ENCODE peak calls at places on chromosomes 11 and 22, in four cellular contexts. H is ureter; W is G401; D is activated naive CD4-positive, alpha-beta T cell treated with anti-CD3 and anti-CD28 coated beads for 36 hours. M is an unnamed sample.

GRCh38 chr11:1691027-1691877 is 5.7 kb upstream of the KRTAP5-6 start:
- DNase-seq in W (no peak), D (no peak), H (no peak), M (no peak)

GRCh38 chr11:129503646-129504045 is 128.0 kb downstream of the BARX2 start:
- DNase-seq in H (no peak), W (no peak), D (no peak), M (no peak)

GRCh38 chr11:46480166-46480726 is 88.7 kb upstream of the CHRM4 start:
- DNase-seq in W (no peak), H (no peak), D (no peak), M (no peak)

GRCh38 chr11:130548491-130548833 is 100.0 kb downstream of the ADAMTS15 start:
- DNase-seq in H (no peak), D (no peak), W (no peak), M (no peak)

GRCh38 chr11:20443596-20443995 is 56.1 kb downstream of the PRMT3 start:
- DNase-seq in W (peak), H (no peak), D (no peak), M (no peak)

GRCh38 chr22:20987375-20987774 is 5.3 kb downstream of the LZTR1 start:
- DNase-seq in D (no peak), W (no peak), H (no peak), M (no peak)

GRCh38 chr11:65497141-65498041 is 1.5 kb upstream of the MALAT1 start:
- DNase-seq in W (peak), D (peak), H (peak), M (peak)

GRCh38 chr11:60924110-60924905 is at the start of gene TMEM132A:
- DNase-seq in H (no peak), D (peak), W (peak), M (no peak)

GRCh38 chr22:47064416-47064815 is 302.0 kb downstream of the TBC1D22A start:
- DNase-seq in W (no peak), H (no peak), D (no peak), M (no peak)

GRCh38 chr11:133506023-133506422 is 26.3 kb downstream of the OPCML start:
- DNase-seq in W (no peak), H (no peak), D (no peak), M (no peak)

GRCh38 chr11:471468-472145 is 21.5 kb downstream of the PTDSS2 start:
- DNase-seq in W (no peak), H (no peak), D (no peak), M (no peak)

GRCh38 chr11:105458071-105458470 is 151.8 kb upstream of the GRIA4 start:
- DNase-seq in W (no peak), D (no peak), H (no peak), M (no peak)

GRCh38 chr11:37504066-37504611 is 906.1 kb upstream of the RAG2 start:
- DNase-seq in W (peak), H (no peak), D (no peak), M (peak)

M was measured in activated CD8-positive, alpha-beta T cell treated with anti-CD3 and anti-CD28 coated beads for 36 hours.